ENCODE peak calls at places on chromosomes 12 and 14, in ten cellular contexts. C, V, L, Z, Q, D, G, T, S and A are unnamed samples.

GRCh38 chr14:103694572-103695026 is 20.7 kb downstream of the XRCC3 start:
- DNase-seq in C (no peak), V (no peak), L (no peak), Z (no peak), Q (no peak), D (peak), G (no peak), T (no peak), S (no peak), A (no peak)

GRCh38 chr12:88752183-88752582 is 171.9 kb upstream of the KITLG start:
- DNase-seq in C (no peak), V (no peak), L (peak), Z (no peak), Q (no peak), D (no peak), G (no peak), T (no peak), S (no peak), A (no peak)

GRCh38 chr12:50740307-50740706 is 23.6 kb upstream of the ATF1 start:
- DNase-seq in C (no peak), V (no peak), L (no peak), Z (no peak), Q (no peak), D (no peak), G (no peak), T (no peak), S (no peak), A (no peak)

GRCh38 chr14:71692496-71692895 is 239.7 kb upstream of the RGS6 start:
- DNase-seq in C (peak), V (no peak), L (no peak), Z (no peak), Q (no peak), D (no peak), G (peak), T (peak), S (no peak), A (no peak)

GRCh38 chr12:106919910-106920544 is 35.7 kb upstream of the TMEM263 start:
- DNase-seq in C (no peak), V (peak), L (peak), Z (peak), Q (no peak), D (no peak), G (peak), T (peak), S (no peak), A (peak)

GRCh38 chr14:89495718-89496117 is 78.7 kb upstream of the FOXN3 start:
- DNase-seq in C (no peak), V (no peak), L (no peak), Z (no peak), Q (no peak), D (no peak), G (no peak), T (no peak), S (no peak), A (no peak)

GRCh38 chr12:120316798-120317257 is 10.8 kb downstream of the PLA2G1B start:
- DNase-seq in C (no peak), V (no peak), L (no peak), Z (no peak), Q (no peak), D (no peak), G (no peak), T (peak), S (peak), A (no peak)

GRCh38 chr14:56300495-56300894 is 182.3 kb downstream of the PELI2 start:
- DNase-seq in C (no peak), V (no peak), L (no peak), Z (no peak), Q (no peak), D (no peak), G (peak), T (peak), S (no peak), A (no peak)

GRCh38 chr14:71486274-71486673 is 446.0 kb upstream of the RGS6 start:
- DNase-seq in C (peak), V (no peak), L (no peak), Z (no peak), Q (no peak), D (no peak), G (no peak), T (peak), S (no peak), A (no peak)

GRCh38 chr14:95206534-95206933 is 49.2 kb upstream of the DICER1 start:
- DNase-seq in C (no peak), V (no peak), L (no peak), Z (no peak), Q (no peak), D (no peak), G (no peak), T (peak), S (no peak), A (no peak)

DNA sequence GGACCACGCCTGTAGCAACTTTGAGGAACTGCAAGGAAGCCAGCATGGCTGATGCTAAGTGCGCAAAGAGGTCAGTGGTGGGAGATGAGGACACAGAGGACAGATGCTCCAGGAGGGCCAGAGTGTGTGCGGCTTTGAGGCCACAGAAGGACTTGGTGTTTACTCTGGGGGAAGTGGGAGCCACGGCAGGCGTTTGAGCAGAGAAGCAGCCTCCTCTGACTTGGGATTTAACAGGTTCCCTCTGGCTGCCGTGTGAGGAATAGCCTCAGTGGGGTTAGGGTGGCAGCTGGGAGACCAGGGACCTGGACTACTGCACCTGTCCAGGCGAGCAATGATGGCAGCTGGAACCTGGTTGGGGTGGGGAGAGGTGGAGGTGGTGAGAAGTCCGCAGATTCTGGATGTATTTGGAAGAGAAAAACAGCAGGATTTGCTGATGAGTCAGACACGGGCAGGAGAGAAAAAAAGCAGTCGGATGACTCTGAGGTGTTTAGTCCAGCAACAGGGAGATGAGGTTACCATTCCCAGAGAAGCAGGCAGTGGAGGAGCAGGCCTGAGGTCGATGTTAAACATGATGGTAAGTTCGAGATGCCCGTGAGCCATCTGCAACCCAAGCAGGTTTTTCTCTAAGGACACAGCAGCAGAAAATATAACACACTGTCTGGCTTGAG is 143.5 kb downstream of the SCARB1 start:
- DNase-seq in C (no peak), V (no peak), L (peak), Z (no peak), Q (no peak), D (peak), G (peak), T (peak), S (peak), A (no peak)
- TF ChIP-seq CTCF in C (no peak), V (no peak), L (peak), Z (peak), Q (no peak), D (peak), G (peak), T (peak), S (peak), A (no peak)

DNA sequence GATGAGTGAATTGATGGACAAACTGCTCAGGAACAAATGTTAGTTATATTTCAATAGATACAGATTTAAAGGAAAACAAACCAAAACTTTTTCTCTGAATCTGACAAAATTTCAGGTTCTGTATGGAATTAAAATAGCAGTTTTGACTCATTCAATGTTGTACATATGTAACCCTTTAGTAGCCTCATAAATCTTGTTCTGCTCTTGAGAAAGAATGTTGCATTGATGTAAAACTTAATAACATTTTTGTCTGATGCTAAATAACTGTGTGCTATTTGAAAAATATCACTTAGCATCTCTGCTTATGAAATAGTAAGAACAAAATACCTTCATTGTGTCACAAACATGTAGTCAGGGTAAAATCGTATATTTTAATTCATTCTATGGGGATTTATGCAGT is 168.9 kb upstream of the NOVA1 start:
- DNase-seq in C (no peak), V (no peak), L (no peak), Z (no peak), Q (no peak), D (no peak), G (no peak), T (no peak), S (no peak), A (no peak)
- TF ChIP-seq CTCF in C (no peak), V (no peak), L (no peak), Z (no peak), Q (no peak), D (no peak), G (no peak), T (no peak), S (no peak), A (no peak)

DNA sequence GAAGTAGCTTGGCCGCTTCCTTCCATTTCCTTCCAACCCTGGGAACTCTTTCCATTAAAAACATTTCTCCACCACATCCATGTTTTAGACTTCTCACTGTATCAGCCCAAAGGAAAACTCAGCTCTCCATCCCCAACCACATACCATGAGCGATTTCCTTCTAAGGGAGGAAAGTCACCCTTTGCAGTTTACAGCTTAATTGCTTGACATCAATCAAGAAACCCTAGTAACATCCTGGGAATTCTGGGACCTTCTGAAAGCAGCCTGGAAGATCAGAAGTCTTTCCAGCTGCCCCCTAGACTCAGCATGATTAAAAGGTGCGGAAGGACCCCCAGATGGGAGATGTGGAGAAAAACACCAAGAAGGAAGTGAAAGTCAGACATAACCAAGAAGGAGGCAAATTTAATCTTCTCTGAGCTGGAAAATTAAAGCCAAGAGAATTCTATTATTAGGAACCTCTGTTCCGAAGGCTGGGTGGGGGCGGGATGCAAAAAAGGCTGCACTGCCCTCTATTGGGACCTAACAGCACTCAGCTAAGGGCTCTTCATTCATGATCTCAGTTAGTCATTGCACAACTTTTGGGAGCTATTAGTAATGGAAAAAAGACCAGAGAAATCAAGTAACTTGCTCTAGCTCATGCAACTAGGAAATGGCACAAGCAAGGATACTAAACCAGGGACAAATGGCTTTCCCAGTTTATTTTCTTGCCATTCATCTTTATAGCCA is 73.2 kb upstream of the PLXNC1 start:
- DNase-seq in C (peak), V (peak), L (peak), Z (peak), Q (no peak), D (peak), G (peak), T (peak), S (no peak), A (peak)
- TF ChIP-seq CTCF in C (no peak), V (peak), L (peak), Z (peak), Q (peak), D (peak), G (peak), T (peak), S (peak), A (peak)

GRCh38 chr12:34303091-34303870 is 281.0 kb downstream of the ALG10 start:
- DNase-seq in C (no peak), V (no peak), L (no peak), Z (no peak), Q (no peak), D (no peak), G (no peak), T (no peak), S (no peak), A (no peak)
- TF ChIP-seq CTCF in C (no peak), V (no peak), L (no peak), Z (no peak), Q (no peak), D (no peak), G (no peak), T (no peak), S (no peak), A (no peak)

DNA sequence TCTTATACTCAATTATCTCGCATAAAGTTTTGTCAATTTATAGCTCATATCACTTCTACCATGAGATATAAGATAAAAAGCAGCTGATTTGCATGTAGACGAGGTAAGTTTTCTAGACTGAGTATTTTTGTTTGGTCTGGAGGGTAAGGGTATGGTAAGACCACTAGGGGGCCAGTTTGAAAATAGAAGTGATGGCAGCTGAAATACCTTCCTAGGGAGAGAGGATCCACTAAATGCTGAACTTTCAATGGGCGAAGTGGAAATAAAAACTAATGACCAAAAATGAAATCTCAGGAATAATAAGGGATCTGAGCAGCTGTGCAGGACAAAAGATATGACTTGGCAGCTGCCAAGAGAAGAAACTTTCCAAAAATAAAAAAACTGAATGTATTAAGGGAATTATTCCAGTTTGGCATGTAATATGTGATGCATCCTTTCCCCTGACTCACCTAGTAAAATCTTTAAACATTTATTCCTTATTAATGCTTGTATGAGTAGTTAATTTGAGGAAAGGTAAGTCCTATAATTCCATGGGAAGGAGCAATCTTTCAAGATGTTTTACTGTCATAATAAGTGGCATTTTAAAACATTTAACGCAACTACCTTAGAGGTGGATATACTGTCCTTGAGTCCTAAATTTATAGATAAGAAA is 754.5 kb downstream of the C12orf50 start:
- DNase-seq in C (no peak), V (peak), L (peak), Z (no peak), Q (no peak), D (no peak), G (no peak), T (peak), S (no peak), A (peak)
- TF ChIP-seq CTCF in C (peak), V (peak), L (peak), Z (peak), Q (peak), D (no peak), G (peak), T (peak), S (peak), A (peak)

DNA sequence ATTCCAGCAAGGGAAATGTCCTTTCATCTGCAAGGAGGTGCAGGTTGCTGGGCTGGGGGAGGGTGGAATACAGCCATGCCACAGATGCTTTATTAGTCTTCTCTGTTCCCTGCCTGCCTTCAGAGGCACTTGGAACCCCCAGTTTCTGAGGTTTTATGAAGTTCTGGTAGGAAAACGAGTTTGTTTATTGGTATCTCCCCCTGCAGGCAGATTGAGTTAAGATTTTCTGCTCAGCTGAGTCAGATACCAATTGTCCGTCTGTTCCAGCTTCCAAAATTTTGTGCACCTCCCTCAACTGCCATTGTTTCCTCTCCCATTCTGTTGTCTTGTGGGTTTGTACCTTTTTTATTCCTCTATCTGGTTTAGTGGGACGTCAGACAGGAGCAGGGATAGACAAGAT is 155.6 kb downstream of the ETV6 start:
- DNase-seq in C (no peak), V (peak), L (no peak), Z (no peak), Q (no peak), D (no peak), G (no peak), T (no peak), S (no peak), A (no peak)
- TF ChIP-seq CTCF in C (no peak), V (no peak), L (no peak), Z (peak), Q (peak), D (no peak), G (peak), T (peak), S (no peak), A (no peak)